ENCODE peak calls at places on chromosomes 11 and 22, in nine cellular contexts. C, Z, L, I, Q, W, R, M and E are unnamed samples.

GRCh38 chr22:32539631-32540449 is 65.2 kb downstream of the FBXO7 start:
- DNase-seq in C (no peak), Z (no peak), L (no peak), I (peak; percentile 68), Q (no peak), W (no peak), R (no peak), M (no peak), E (no peak)

GRCh38 chr11:35803115-35803514 is 140.5 kb downstream of the TRIM44 start:
- DNase-seq in C (no peak), Z (no peak), L (no peak), I (no peak), Q (no peak), W (no peak), R (no peak), M (no peak), E (no peak)

GRCh38 chr11:86644291-86644690 is 28.1 kb downstream of the ME3 start:
- DNase-seq in C (no peak), Z (no peak), L (no peak), I (no peak), Q (no peak), W (no peak), R (no peak), M (peak; percentile 66), E (no peak)

GRCh38 chr11:17608830-17609229 is 61.8 kb downstream of the OTOG start:
- DNase-seq in C (no peak), Z (no peak), L (no peak), I (no peak), Q (no peak), W (no peak), R (no peak), M (no peak), E (no peak)

GRCh38 chr11:60088364-60088763 is at the start of gene MS4A2:
- DNase-seq in C (no peak), Z (no peak), L (no peak), I (no peak), Q (no peak), W (no peak), R (no peak), M (no peak), E (no peak)

GRCh38 chr11:16356751-16357365 is 512 bp upstream of the SOX6 start:
- DNase-seq in C (no peak), Z (no peak), L (no peak), I (no peak), Q (no peak), W (no peak), R (no peak), M (no peak), E (no peak)

GRCh38 chr11:46557684-46558151 is 36.1 kb downstream of the AMBRA1 start:
- DNase-seq in C (no peak), Z (no peak), L (no peak), I (peak; percentile 56), Q (no peak), W (no peak), R (no peak), M (no peak), E (no peak)

GRCh38 chr11:64016512-64016911 is 19.2 kb upstream of the FLRT1 start:
- DNase-seq in C (no peak), Z (no peak), L (no peak), I (no peak), Q (no peak), W (no peak), R (no peak), M (no peak), E (no peak)

GRCh38 chr11:116607027-116607426 is 165.8 kb downstream of the BUD13 start:
- DNase-seq in C (no peak), Z (no peak), L (no peak), I (no peak), Q (no peak), W (no peak), R (no peak), M (no peak), E (no peak)

GRCh38 chr22:43118953-43119458 is 8.5 kb downstream of the BIK start:
- DNase-seq in C (no peak), Z (no peak), L (peak; percentile 63), I (no peak), Q (peak; percentile 68), W (no peak), R (no peak), M (no peak), E (no peak)

GRCh38 chr11:96875772-96876171 is 486.0 kb downstream of the JRKL start:
- DNase-seq in C (no peak), Z (no peak), L (no peak), I (no peak), Q (no peak), W (no peak), R (no peak), M (no peak), E (no peak)